ENCODE peak calls at places on chromosomes 6 and 20, in five cellular contexts. A is NB4, E is ovary, V is IMR-90, I is A549. S is an unnamed sample.

GRCh38 chr20:1341561-1342265 is 12.8 kb upstream of the SDCBP2 start:
- DNase-seq in A (no peak), E (no peak), V (peak), I (no peak), S (no peak)

GRCh38 chr6:82712826-82713225 is 349.2 kb downstream of the TPBG start:
- DNase-seq in A (no peak), E (no peak), V (no peak), I (no peak), S (no peak)

GRCh38 chr6:30685977-30686907 is at the start of gene PPP1R18:
- DNase-seq in A (peak), E (peak), V (peak), I (peak), S (peak)

GRCh38 chr20:64166712-64167615 is 2.7 kb downstream of the MYT1 start:
- DNase-seq in A (no peak), E (no peak), V (no peak), I (no peak), S (no peak)

GRCh38 chr20:8461186-8461585 is 329.1 kb downstream of the PLCB1 start:
- DNase-seq in A (no peak), E (no peak), V (no peak), I (no peak), S (no peak)

GRCh38 chr6:52686878-52687699 is 16.2 kb downstream of the TMEM14A start:
- DNase-seq in A (no peak), E (no peak), V (no peak), I (no peak), S (no peak)

GRCh38 chr6:1912731-1913130 is 303.0 kb downstream of the FOXC1 start:
- DNase-seq in A (no peak), E (no peak), V (no peak), I (no peak), S (no peak)

GRCh38 chr6:101085327-101085726 is 204.2 kb upstream of the ASCC3 start:
- DNase-seq in A (no peak), E (no peak), V (no peak), I (no peak), S (no peak)

GRCh38 chr6:141199074-141199473 is 933.7 kb upstream of the GJE1 start:
- DNase-seq in A (no peak), E (no peak), V (peak), I (no peak), S (no peak)

GRCh38 chr6:162409986-162410715 is 317.4 kb downstream of the PRKN start:
- DNase-seq in A (no peak), E (no peak), V (no peak), I (no peak), S (no peak)

GRCh38 chr20:62356948-62357667 is 10.0 kb downstream of the LAMA5 start:
- DNase-seq in A (no peak), E (peak), V (peak), I (peak), S (no peak)

GRCh38 chr6:27864906-27865883 is 47.0 kb downstream of the OR2B2 start:
- DNase-seq in A (peak), E (peak), V (peak), I (peak), S (peak)

GRCh38 chr6:117547688-117548621 is 54.4 kb downstream of the GOPC start:
- DNase-seq in A (no peak), E (peak), V (peak), I (no peak), S (peak)

GRCh38 chr6:28923318-28924102 is at the start of gene TRIM27:
- DNase-seq in A (peak), E (peak), V (peak), I (peak), S (peak)

GRCh38 chr20:32858189-32858588 is 534 bp upstream of the EFCAB8 start:
- DNase-seq in A (no peak), E (no peak), V (no peak), I (no peak), S (no peak)

GRCh38 chr6:147503587-147503986 is 4.9 kb upstream of the SAMD5 start:
- DNase-seq in A (no peak), E (no peak), V (no peak), I (no peak), S (no peak)

GRCh38 chr20:10654630-10655029 is 19.2 kb downstream of the JAG1 start:
- DNase-seq in A (no peak), E (peak), V (no peak), I (no peak), S (no peak)

GRCh38 chr6:157904999-157905398 is 76.7 kb upstream of the SYNJ2 start:
- DNase-seq in A (no peak), E (no peak), V (no peak), I (no peak), S (no peak)

GRCh38 chr6:22958677-22959076 is 389.3 kb downstream of the HDGFL1 start:
- DNase-seq in A (no peak), E (no peak), V (no peak), I (no peak), S (no peak)

GRCh38 chr6:127877231-127877630 is 23.6 kb downstream of the THEMIS start:
- DNase-seq in A (no peak), E (no peak), V (no peak), I (no peak), S (no peak)

GRCh38 chr20:38599410-38599882 is 2.2 kb upstream of the ARHGAP40 start:
- DNase-seq in A (no peak), E (no peak), V (no peak), I (no peak), S (no peak)

GRCh38 chr6:16872543-16873230 is 111.4 kb upstream of the ATXN1 start:
- DNase-seq in A (no peak), E (no peak), V (no peak), I (no peak), S (no peak)

GRCh38 chr6:137920331-137920730 is 53.3 kb downstream of the TNFAIP3 start:
- DNase-seq in A (no peak), E (no peak), V (no peak), I (no peak), S (no peak)

GRCh38 chr6:15152720-15153119 is 93.1 kb upstream of the JARID2 start:
- DNase-seq in A (no peak), E (no peak), V (no peak), I (no peak), S (no peak)

GRCh38 chr20:51128198-51128597 is 105.3 kb upstream of the KCNG1 start:
- DNase-seq in A (no peak), E (no peak), V (peak), I (peak), S (no peak)

GRCh38 chr20:23534801-23535593 is 33.3 kb downstream of the CST9L start:
- DNase-seq in A (no peak), E (no peak), V (no peak), I (no peak), S (no peak)

GRCh38 chr20:55437778-55438417 is 567.4 kb downstream of the CBLN4 start:
- DNase-seq in A (no peak), E (no peak), V (no peak), I (no peak), S (no peak)

GRCh38 chr20:53529658-53530057 is 64.0 kb downstream of the ZNF217 start:
- DNase-seq in A (no peak), E (no peak), V (no peak), I (no peak), S (no peak)
- TF ChIP-seq CTCF in A (no peak), E (no peak), V (no peak), I (no peak), S (no peak)

GRCh38 chr6:77456531-77457248 is 6.6 kb downstream of the HTR1B start:
- DNase-seq in A (peak), E (no peak), V (peak), I (peak), S (no peak)

GRCh38 chr6:77454386-77454785 is 8.9 kb downstream of the HTR1B start:
- DNase-seq in A (no peak), E (no peak), V (peak), I (no peak), S (no peak)

GRCh38 chr6:77457720-77458349 is 5.5 kb downstream of the HTR1B start:
- DNase-seq in A (peak), E (peak), V (peak), I (peak), S (peak)

GRCh38 chr6:77458421-77458820 is 4.9 kb downstream of the HTR1B start:
- DNase-seq in A (no peak), E (no peak), V (no peak), I (no peak), S (no peak)

GRCh38 chr6:77455271-77455670 is 8.0 kb downstream of the HTR1B start:
- DNase-seq in A (no peak), E (no peak), V (peak), I (no peak), S (no peak)
- TF ChIP-seq POLR2A in A (no peak), E (no peak), V (no peak), I (no peak), S (no peak)

DNA sequence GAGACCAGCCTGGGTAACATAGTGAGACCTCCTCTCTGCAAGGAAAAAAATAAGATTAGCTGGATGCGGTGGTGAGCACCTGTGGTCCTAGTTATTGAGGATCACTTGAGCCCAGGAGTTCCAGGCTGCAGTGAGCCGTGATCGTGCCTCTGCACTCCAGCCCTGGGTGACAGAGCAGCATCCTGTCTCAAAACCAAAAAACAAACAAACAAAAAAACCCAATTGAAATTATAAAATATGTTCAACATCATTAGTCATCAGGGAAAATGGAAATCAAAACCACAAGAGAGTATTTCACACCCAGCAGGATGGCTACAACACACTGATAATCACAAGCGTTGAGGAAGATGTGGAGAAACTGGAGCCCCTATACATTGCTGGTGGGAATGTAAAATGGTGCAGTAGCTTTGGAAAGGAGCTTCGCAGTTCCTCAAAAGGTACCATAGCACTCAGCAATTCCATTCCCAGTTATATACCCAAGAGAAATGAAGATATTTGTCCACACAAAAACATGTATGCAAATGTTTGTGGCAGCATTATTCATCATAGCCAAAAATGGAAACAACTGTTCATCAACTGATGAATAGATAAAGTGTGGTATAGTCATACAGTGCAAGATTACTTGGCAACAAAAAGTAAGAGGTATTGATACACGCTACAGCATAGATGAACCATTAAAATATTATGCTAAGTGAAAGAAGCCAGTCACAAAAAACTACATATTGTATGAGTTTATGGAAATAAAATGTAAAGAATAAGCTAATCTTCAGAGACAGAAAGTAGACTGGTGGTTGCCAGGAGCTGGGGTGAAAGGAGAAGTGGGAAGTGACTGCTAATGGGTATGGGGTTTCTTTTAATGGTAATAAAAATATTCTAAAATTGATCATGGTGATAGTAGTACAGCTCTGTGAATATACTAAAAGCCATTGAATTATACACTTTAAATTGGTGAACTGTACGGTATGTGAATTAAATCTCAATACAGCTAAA is 38.7 kb upstream of the RIPOR2 start:
- DNase-seq in A (peak), E (no peak), V (no peak), I (no peak), S (no peak)
- H3K4me3 ChIP-seq in A (no peak), E (no peak), V (no peak), I (no peak), S (no peak)

DNA sequence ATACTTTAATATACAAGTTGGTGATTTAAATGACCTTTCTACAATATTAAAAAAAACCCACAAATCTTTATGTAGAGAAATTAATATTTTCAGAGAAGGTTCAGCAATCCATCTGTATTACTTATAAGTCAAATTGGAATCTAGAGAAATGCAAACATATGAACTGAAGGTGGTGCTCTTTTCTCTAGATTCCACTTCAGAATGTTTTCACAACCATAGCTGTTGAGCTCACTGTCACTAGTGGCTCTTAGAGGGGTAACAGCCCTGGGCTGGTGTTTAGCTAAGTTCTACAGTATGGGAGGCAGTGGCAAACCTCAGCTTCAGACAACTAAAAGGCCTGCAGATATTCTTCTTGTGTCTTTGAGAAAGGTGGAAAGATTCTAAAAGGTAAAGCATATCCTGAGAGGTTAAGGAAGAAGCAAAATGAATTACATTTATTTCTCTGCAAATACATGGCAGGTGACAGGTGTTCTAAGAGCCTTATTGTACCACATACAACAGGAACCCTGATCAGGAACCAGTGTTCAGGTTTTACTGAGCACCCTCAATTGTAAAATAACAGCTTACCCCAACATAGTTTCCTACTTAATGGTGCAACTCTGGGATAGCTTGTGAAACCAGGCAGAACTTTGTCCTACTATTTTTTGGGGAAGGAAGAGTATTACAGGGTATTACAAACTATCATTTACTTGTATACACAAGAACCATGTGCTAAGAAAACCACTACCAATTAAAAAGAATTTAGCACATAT is 56.6 kb upstream of the SAMHD1 start:
- DNase-seq in A (peak), E (no peak), V (peak), I (peak), S (no peak)
- TF ChIP-seq CTCF in A (no peak), E (no peak), V (peak), I (no peak), S (no peak)

DNA sequence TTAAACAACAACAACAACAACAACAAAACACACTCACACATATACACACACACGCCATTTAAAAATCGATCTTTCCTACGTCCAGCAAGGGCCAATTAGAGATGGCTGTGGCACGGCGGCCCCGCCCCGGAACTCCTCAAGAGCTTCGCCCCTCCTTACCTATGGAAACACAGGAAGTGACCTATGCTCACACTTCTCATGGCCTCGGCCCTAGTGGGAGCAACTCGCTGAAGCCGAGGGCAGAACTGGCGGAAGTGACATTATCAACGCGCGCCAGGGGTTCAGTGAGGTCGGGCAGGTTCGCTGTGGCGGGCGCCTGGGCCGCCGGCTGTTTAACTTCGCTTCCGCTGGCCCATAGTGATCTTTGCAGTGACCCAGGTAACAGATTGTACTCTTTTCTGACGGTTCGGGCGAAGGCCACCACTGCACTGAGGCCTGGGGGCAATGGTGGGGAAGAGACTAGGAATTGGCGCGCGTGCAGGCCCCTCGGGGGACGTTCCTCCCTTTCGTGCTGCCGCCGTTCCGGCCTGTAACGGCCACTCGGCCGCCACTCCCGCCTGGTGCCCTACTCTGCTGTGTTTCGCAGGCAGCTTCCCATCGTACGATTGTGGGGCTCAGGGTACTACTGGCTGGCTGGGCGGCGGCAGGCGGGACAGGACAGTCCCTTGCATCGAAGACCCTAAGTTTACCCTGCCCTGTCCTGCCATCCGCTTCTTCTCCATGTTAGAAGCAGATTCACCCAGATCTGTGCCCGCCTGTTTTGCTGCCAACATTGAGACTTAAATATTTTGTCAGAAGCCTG is at the start of gene TBP:
- DNase-seq in A (peak), E (peak), V (peak), I (peak), S (peak)
- TF ChIP-seq POLR2A in A (peak), E (peak), V (peak), I (peak), S (no peak)

GRCh38 chr20:34004790-34005457 is 11.2 kb downstream of the RALY start:
- DNase-seq in A (no peak), E (no peak), V (no peak), I (no peak), S (peak)

GRCh38 chr20:33999025-33999629 is 5.4 kb downstream of the RALY start:
- DNase-seq in A (no peak), E (no peak), V (peak), I (no peak), S (no peak)

GRCh38 chr20:34004227-34004626 is 10.5 kb downstream of the RALY start:
- DNase-seq in A (no peak), E (no peak), V (no peak), I (no peak), S (no peak)

GRCh38 chr20:34001378-34001777 is 7.7 kb downstream of the RALY start:
- DNase-seq in A (no peak), E (no peak), V (peak), I (no peak), S (no peak)
- H3K4me3 ChIP-seq in A (no peak), E (no peak), V (no peak), I (no peak), S (no peak)

GRCh38 chr6:63571883-63572732 is at the start of the genes LOC128125822 and PTP4A1:
- DNase-seq in A (peak), E (peak), V (peak), I (peak), S (peak)
- TF ChIP-seq CTCF in A (no peak), E (no peak), V (peak), I (no peak), S (no peak)

DNA sequence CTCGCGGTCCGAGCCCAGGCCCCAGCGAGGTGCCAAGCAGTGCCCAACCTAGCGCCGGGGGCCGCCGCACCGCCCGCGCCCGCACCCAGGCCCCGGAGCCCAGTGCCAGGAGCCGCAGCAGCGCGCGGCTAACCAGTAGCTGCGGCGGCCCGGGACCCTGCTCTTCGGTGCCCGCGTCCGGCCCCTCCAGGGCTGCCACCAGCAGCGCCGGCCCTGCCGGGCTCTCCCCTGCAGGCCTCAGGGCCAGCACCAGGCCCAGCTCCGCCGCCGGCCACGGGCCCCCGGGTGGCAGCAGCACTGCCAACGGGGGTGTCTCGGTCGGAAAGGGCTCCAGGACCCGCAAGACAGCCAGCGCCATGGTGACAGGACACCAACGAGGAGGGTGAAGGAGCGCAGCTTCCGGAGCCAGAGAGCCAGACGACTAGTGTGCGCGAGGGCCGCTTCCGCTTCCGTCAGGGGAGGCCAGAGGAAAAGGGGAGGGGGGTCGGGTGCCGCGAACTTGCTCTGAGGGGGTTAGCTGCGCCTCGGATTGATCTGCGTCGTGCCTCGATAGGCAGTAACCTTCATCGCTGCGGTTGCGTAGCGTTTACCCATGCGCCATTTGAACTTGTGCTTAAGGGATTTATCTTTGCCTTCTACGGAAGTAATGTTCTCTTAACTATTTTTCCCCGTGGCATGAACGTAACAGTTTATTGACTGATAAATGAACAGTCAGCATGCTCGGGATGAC is at the start of gene PEX6:
- DNase-seq in A (peak), E (peak), V (peak), I (peak), S (peak)
- TF ChIP-seq POLR2A in A (peak), E (peak), V (peak), I (peak), S (peak)

DNA sequence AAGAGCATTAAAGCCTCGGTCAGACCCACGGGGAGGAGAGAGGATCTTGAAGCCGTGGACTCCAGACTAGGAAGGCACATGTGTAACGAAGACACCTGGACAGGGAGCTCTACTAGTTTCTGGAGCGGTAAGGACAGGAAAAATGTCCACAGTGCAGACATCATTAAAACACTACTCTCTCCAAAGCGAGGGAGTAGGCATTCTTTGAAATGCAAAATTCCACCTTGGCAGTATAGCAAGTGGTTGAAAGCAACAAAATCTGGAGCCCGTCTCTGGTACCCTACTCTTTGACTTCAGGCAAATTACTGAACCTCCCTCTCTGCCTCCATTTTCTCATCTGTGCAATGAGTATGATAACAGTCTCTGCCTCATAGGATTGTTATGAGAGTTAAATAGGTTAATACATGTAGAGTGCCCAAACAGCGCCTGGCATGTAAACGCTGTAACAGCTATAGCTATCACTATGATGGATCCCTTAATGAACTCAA is 408 bp upstream of the CRIP3 start:
- DNase-seq in A (no peak), E (no peak), V (no peak), I (no peak), S (no peak)
- H3K4me3 ChIP-seq in A (no peak), E (no peak), V (no peak), I (peak), S (no peak)